ENCODE peak calls at places on chromosomes 1 and 21, in six cellular contexts. V, P, G, Q, Z and K are unnamed samples.

GRCh38 chr1:181905944-181906597 is 155.4 kb downstream of the ZNF648 start:
- DNase-seq in Z (no peak), G (no peak), Q (no peak), P (no peak), V (no peak), K (no peak)

GRCh38 chr1:36155560-36156328 is at the start of gene MAP7D1:
- DNase-seq in V (peak; percentile 84), Z (peak; percentile 91), G (peak; percentile 76), Q (peak; percentile 44), P (peak; percentile 58), K (peak; percentile 68)

GRCh38 chr1:27622828-27623227 is 12.2 kb downstream of the FGR start:
- DNase-seq in G (no peak), Q (no peak), P (peak; percentile 44), V (peak; percentile 43), Z (no peak), K (no peak)

GRCh38 chr1:3735027-3735682 is 17.1 kb upstream of the CCDC27 start:
- DNase-seq in P (no peak), Z (no peak), G (no peak), V (no peak), Q (no peak), K (no peak)

GRCh38 chr1:66383168-66383567 is 150.8 kb upstream of the SGIP1 start:
- DNase-seq in Z (no peak), Q (no peak), V (no peak), G (no peak), P (no peak), K (no peak)

GRCh38 chr1:83918688-83919285 is 80.1 kb downstream of the TTLL7 start:
- DNase-seq in P (no peak), V (no peak), Z (no peak), G (no peak), Q (no peak), K (no peak)

GRCh38 chr1:31575373-31576140 is 758 bp upstream of the TINAGL1 start:
- DNase-seq in Z (no peak), V (no peak), G (no peak), P (no peak), Q (no peak), K (no peak)

GRCh38 chr1:41434748-41435449 is 49.6 kb downstream of the EDN2 start:
- DNase-seq in Z (no peak), V (no peak), Q (no peak), G (no peak), P (no peak), K (peak; percentile 50)

GRCh38 chr1:229229721-229230135 is 41.2 kb upstream of the RAB4A start:
- DNase-seq in Q (no peak), V (no peak), P (no peak), G (no peak), Z (no peak), K (no peak)

GRCh38 chr21:25809013-25809412 is 74.2 kb downstream of the GABPA start:
- DNase-seq in Q (no peak), Z (no peak), V (no peak), P (no peak), G (no peak), K (no peak)

GRCh38 chr1:19035356-19036048 is 79.0 kb upstream of the IFFO2 start:
- DNase-seq in V (no peak), Q (no peak), Z (no peak), G (no peak), P (no peak), K (no peak)